ENCODE peak calls at places on chromosomes 6 and 20, in five cellular contexts. W is cardiac fibroblast; T is CD4-positive, alpha-beta T cell; Z is MM.1S; V is uterus. O is an unnamed sample.

GRCh38 chr20:15760217-15760567 is 813.1 kb downstream of the KIF16B start:
- DNase-seq in T (no peak), W (no peak), V (no peak), Z (no peak), O (no peak)

GRCh38 chr6:132464538-132465256 is 48.2 kb downstream of the STX7 start:
- DNase-seq in W (no peak), T (no peak), V (no peak), Z (no peak), O (no peak)

GRCh38 chr6:166624275-166624674 is 2.8 kb downstream of the RPS6KA2 start:
- DNase-seq in Z (no peak), T (no peak), W (peak; percentile 96), V (peak; percentile 35), O (no peak)

GRCh38 chr6:143884161-143884560 is 19.9 kb downstream of the ZC2HC1B start:
- DNase-seq in V (no peak), T (no peak), Z (no peak), W (no peak), O (no peak)

GRCh38 chr6:111871725-111872520 is 1.3 kb downstream of the FYN start:
- DNase-seq in W (peak; percentile 41), V (peak; percentile 37), Z (no peak), T (no peak), O (no peak)

GRCh38 chr6:125354649-125355048 is 52.9 kb upstream of the HDDC2 start:
- DNase-seq in W (no peak), V (no peak), Z (no peak), T (no peak), O (no peak)

GRCh38 chr20:43717616-43717995 is 9.2 kb downstream of the GTSF1L start:
- DNase-seq in W (no peak), Z (no peak), V (no peak), T (no peak), O (no peak)

GRCh38 chr20:51434026-51434425 is 108.5 kb downstream of the NFATC2 start:
- DNase-seq in W (no peak), V (no peak), Z (no peak), T (no peak), O (no peak)

GRCh38 chr20:44683263-44684046 is 31.7 kb upstream of the CCN5 start:
- DNase-seq in W (peak; percentile 53), V (no peak), Z (peak; percentile 73), T (peak; percentile 54), O (no peak)

GRCh38 chr6:133041020-133041419 is 200.1 kb upstream of the EYA4 start:
- DNase-seq in V (no peak), Z (no peak), T (no peak), W (no peak), O (no peak)

GRCh38 chr6:157714153-157714490 is 108.9 kb upstream of the SNX9 start:
- DNase-seq in T (no peak), V (no peak), W (peak; percentile 40), Z (no peak), O (no peak)

GRCh38 chr6:142796571-142796970 is 148.4 kb downstream of the HIVEP2 start:
- DNase-seq in V (no peak), W (peak; percentile 47), T (no peak), Z (no peak), O (no peak)

GRCh38 chr6:109454483-109455160 is 950 bp downstream of the MICAL1 start:
- DNase-seq in T (peak; percentile 76), V (no peak), W (peak; percentile 35), Z (peak; percentile 61), O (no peak)

GRCh38 chr6:73854998-73855718 is 159.2 kb downstream of the CD109 start:
- DNase-seq in W (peak; percentile 84), V (peak; percentile 44), T (no peak), Z (peak; percentile 60), O (no peak)

GRCh38 chr6:57822896-57823358 is 505.5 kb downstream of the PRIM2 start:
- DNase-seq in T (no peak), Z (no peak), V (no peak), W (peak; percentile 1), O (no peak)

GRCh38 chr20:43416591-43417228 is 41.0 kb upstream of the SRSF6 start:
- DNase-seq in V (no peak), W (no peak), Z (no peak), T (no peak), O (no peak)

GRCh38 chr6:7143161-7143974 is 35.6 kb downstream of the RREB1 start:
- DNase-seq in Z (peak; percentile 66), T (no peak), V (no peak), W (peak; percentile 56), O (no peak)

GRCh38 chr6:73262701-73263569 is at the start of gene KHDC1:
- DNase-seq in T (peak; percentile 53), Z (peak; percentile 42), W (peak; percentile 61), V (peak; percentile 20), O (no peak)

GRCh38 chr20:11852801-11853200 is 64.9 kb upstream of the BTBD3 start:
- DNase-seq in T (no peak), Z (no peak), V (no peak), W (no peak), O (no peak)

GRCh38 chr20:9353916-9354276 is 160.5 kb upstream of the LAMP5 start:
- DNase-seq in V (no peak), Z (no peak), W (peak; percentile 68), T (no peak), O (no peak)

GRCh38 chr6:83546636-83547035 is 34.3 kb downstream of the PRSS35 start:
- DNase-seq in T (no peak), V (no peak), Z (peak; percentile 61), W (no peak), O (no peak)

GRCh38 chr6:26331809-26332226 is 33.2 kb upstream of the BTN3A2 start:
- DNase-seq in T (peak; percentile 39), V (no peak), Z (no peak), W (no peak), O (no peak)

GRCh38 chr6:155040946-155041345 is 45.8 kb downstream of the TIAM2 start:
- DNase-seq in T (no peak), V (no peak), W (no peak), Z (no peak), O (no peak)

GRCh38 chr6:107318100-107318736 is 141.1 kb downstream of the PDSS2 start:
- DNase-seq in V (peak; percentile 18), Z (peak; percentile 37), W (peak; percentile 74), T (no peak), O (no peak)

GRCh38 chr6:118812972-118813371 is 81.0 kb upstream of the ASF1A start:
- DNase-seq in T (no peak), V (no peak), Z (no peak), W (no peak), O (no peak)

GRCh38 chr20:5182615-5183254 is 55.9 kb downstream of the CDS2 start:
- DNase-seq in T (no peak), V (no peak), W (no peak), Z (no peak), O (no peak)

GRCh38 chr20:5181955-5182354 is 55.1 kb downstream of the CDS2 start:
- DNase-seq in Z (no peak), T (no peak), W (peak; percentile 65), V (no peak), O (no peak)

GRCh38 chr20:5181492-5181891 is 54.7 kb downstream of the CDS2 start:
- DNase-seq in W (no peak), Z (no peak), V (no peak), T (no peak), O (no peak)

GRCh38 chr20:5180933-5181332 is 54.1 kb downstream of the CDS2 start:
- DNase-seq in Z (no peak), W (no peak), V (no peak), T (no peak), O (no peak)

GRCh38 chr20:5180421-5180820 is 53.6 kb downstream of the CDS2 start:
- DNase-seq in V (no peak), T (no peak), Z (no peak), W (no peak), O (no peak)
- TF ChIP-seq CTCF in V (no peak), T (no peak), Z (no peak), W (no peak), O (no peak)

GRCh38 chr20:37992802-37993538 is 40.3 kb downstream of the TTI1 start:
- DNase-seq in T (no peak), V (no peak), Z (peak; percentile 49), W (peak; percentile 80), O (no peak)

GRCh38 chr20:37991506-37992302 is 41.6 kb downstream of the TTI1 start:
- DNase-seq in Z (no peak), T (no peak), V (no peak), W (no peak), O (no peak)

GRCh38 chr20:37989601-37990001 is 43.7 kb downstream of the TTI1 start:
- DNase-seq in V (peak; percentile 32), W (no peak), Z (no peak), T (no peak), O (no peak)

GRCh38 chr20:37988555-37988954 is 44.7 kb downstream of the TTI1 start:
- DNase-seq in W (no peak), V (no peak), T (no peak), Z (no peak), O (no peak)

DNA sequence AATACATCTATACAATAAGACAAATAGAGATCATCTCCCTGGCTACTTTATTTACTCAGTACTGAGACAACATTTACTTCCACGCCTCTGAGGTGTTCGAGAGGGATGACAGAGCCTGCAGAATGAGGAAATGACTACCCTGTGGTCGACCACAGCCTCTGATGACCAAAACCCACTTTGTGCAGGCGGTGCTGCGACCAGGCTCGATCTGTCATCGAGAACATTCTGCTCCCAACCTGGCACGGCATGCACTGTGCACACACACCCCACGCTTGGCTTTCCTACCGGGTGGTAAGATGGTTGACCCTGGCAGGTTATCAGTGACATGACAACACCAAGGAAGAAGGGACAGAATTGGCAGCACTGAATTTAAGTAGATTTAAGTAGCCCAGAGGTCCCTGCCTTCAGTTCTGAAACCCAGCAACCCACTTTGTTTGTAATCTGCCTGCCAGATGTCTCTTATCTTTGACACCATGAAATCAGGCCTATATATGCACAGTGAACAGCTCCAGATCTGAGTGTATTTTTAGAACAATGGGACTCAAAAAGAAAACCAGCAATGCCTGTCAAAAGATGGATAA is 42.6 kb downstream of the TTI1 start:
- DNase-seq in W (peak; percentile 65), T (peak; percentile 6), Z (peak; percentile 71), V (no peak), O (no peak)
- TF ChIP-seq CTCF in W (no peak), T (no peak), Z (no peak), V (no peak), O (no peak)

GRCh38 chr20:32943490-32944052 is 60.7 kb downstream of the SUN5 start:
- DNase-seq in V (no peak), Z (no peak), T (no peak), W (no peak), O (no peak)

GRCh38 chr20:32941155-32941885 is 62.9 kb downstream of the SUN5 start:
- DNase-seq in V (no peak), T (no peak), W (no peak), Z (no peak), O (no peak)

GRCh38 chr20:32946629-32947028 is 57.6 kb downstream of the SUN5 start:
- DNase-seq in W (no peak), V (no peak), T (no peak), Z (no peak), O (no peak)

GRCh38 chr20:32945710-32946221 is 58.5 kb downstream of the SUN5 start:
- DNase-seq in Z (no peak), W (peak; percentile 46), V (no peak), T (peak; percentile 7), O (no peak)
- TF ChIP-seq CTCF in Z (peak; percentile 34), W (peak; percentile 63), V (no peak), T (peak; percentile 73), O (no peak)

GRCh38 chr6:24257282-24257681 is 100.6 kb downstream of the DCDC2 start:
- DNase-seq in W (no peak), T (no peak), V (no peak), Z (peak; percentile 13), O (no peak)
- TF ChIP-seq CTCF in W (no peak), T (no peak), V (no peak), Z (peak; percentile 31), O (no peak)

GRCh38 chr6:62775427-62776022 is 435.7 kb upstream of the FKBP1C start:
- DNase-seq in T (no peak), Z (peak; percentile 18), V (no peak), W (no peak), O (no peak)
- TF ChIP-seq CTCF in T (no peak), Z (peak; percentile 63), V (no peak), W (no peak), O (no peak)